ENCODE peak calls at places on chromosomes 13 and 19, in eight cellular contexts. W, D, Y, T, L, B, M and A are unnamed samples. For H3K4me1, the result is how much of the 10 kb centered on the place peaks cover.

GRCh38 chr19:27805848-27806247 is 1407.1 kb downstream of the UQCRFS1 start:
- DNase-seq in M (no peak), W (no peak), L (no peak), Y (no peak), B (no peak), T (no peak), D (no peak), A (no peak)

GRCh38 chr19:54029930-54030490 is 33.7 kb downstream of the VSTM1 start:
- DNase-seq in T (peak), W (peak), L (peak), Y (peak), M (peak), B (peak), D (peak), A (peak)

GRCh38 chr13:28411859-28412353 is 83.0 kb downstream of the FLT1 start:
- DNase-seq in M (no peak), Y (no peak), D (no peak), L (no peak), B (no peak), W (no peak), T (peak), A (no peak)

GRCh38 chr13:52723181-52723580 is 16.4 kb downstream of the CNMD start:
- DNase-seq in Y (no peak), B (no peak), T (no peak), L (no peak), D (no peak), W (no peak), M (no peak), A (no peak)

GRCh38 chr13:32432856-32433255 is 4.9 kb upstream of the N4BP2L1 start:
- DNase-seq in D (no peak), W (no peak), L (no peak), M (no peak), B (no peak), Y (no peak), T (no peak), A (no peak)

GRCh38 chr13:72638059-72638815 is 89.2 kb downstream of the MZT1 start:
- DNase-seq in B (no peak), M (no peak), L (no peak), T (no peak), D (no peak), Y (no peak), W (no peak), A (no peak)

GRCh38 chr13:30319703-30320102 is 12.4 kb upstream of the KATNAL1 start:
- DNase-seq in M (no peak), L (no peak), Y (no peak), D (no peak), T (peak), B (no peak), W (no peak), A (no peak)

GRCh38 chr19:35116085-35116801 is 620 bp downstream of the FXYD3 start:
- DNase-seq in L (no peak), D (no peak), B (peak), T (no peak), W (peak), M (no peak), Y (no peak), A (no peak)

GRCh38 chr13:35848316-35848715 is 282.9 kb downstream of the DCLK1 start:
- DNase-seq in T (no peak), B (no peak), M (no peak), D (no peak), L (peak), Y (no peak), W (no peak), A (no peak)

GRCh38 chr19:47726467-47726866 is 13.2 kb downstream of the EHD2 start:
- DNase-seq in M (no peak), B (no peak), D (no peak), T (peak), Y (no peak), W (no peak), L (peak), A (peak)

GRCh38 chr13:45473627-45474026 is 8.9 kb downstream of the COG3 start:
- DNase-seq in L (no peak), Y (no peak), T (no peak), B (no peak), M (no peak), W (no peak), D (no peak), A (no peak)

GRCh38 chr13:23375007-23375971 is 58.2 kb downstream of the SACS start:
- DNase-seq in L (peak), Y (peak), T (peak), D (peak), B (peak), W (peak), M (peak), A (peak)

GRCh38 chr19:36009220-36009619 is 607 bp upstream of the SYNE4 start:
- DNase-seq in B (peak), L (peak), T (peak), W (peak), M (peak), D (peak), Y (peak), A (peak)

GRCh38 chr19:4987286-4987685 is 18.4 kb downstream of the KDM4B start:
- DNase-seq in W (no peak), M (no peak), D (no peak), L (no peak), T (peak), Y (no peak), B (no peak), A (peak)

GRCh38 chr13:75505327-75505726 is 23.4 kb upstream of the TBC1D4 start:
- DNase-seq in Y (no peak), W (no peak), D (no peak), M (no peak), B (no peak), T (no peak), L (no peak), A (no peak)

GRCh38 chr13:99484405-99484981 is 16.8 kb upstream of the TM9SF2 start:
- DNase-seq in L (peak), M (no peak), W (no peak), B (no peak), T (peak), Y (no peak), D (no peak), A (no peak)

GRCh38 chr13:29954082-29955043 is 103.9 kb upstream of the UBL3 start:
- DNase-seq in B (no peak), L (no peak), D (no peak), T (no peak), Y (no peak), W (no peak), M (no peak), A (no peak)

GRCh38 chr19:40627486-40628279 is 26.5 kb downstream of the LTBP4 start:
- DNase-seq in D (no peak), Y (no peak), L (no peak), W (no peak), B (no peak), M (no peak), T (no peak), A (no peak)

GRCh38 chr19:6947745-6948144 is 60.4 kb downstream of the ADGRE1 start:
- DNase-seq in M (no peak), D (no peak), T (peak), W (no peak), L (peak), Y (no peak), B (no peak), A (no peak)

GRCh38 chr19:18932216-18932841 is 8.7 kb downstream of the HOMER3 start:
- DNase-seq in Y (peak), T (peak), B (peak), L (peak), W (peak), D (peak), M (peak), A (peak)

GRCh38 chr13:78660130-78660857 is 1.3 kb upstream of the OBI1 start:
- DNase-seq in B (peak), M (no peak), W (no peak), D (no peak), Y (no peak), T (peak), L (peak), A (peak)

GRCh38 chr13:62653371-62653770 is 1237.7 kb upstream of the PCDH20 start:
- DNase-seq in M (no peak), W (no peak), B (no peak), Y (no peak), T (no peak), D (no peak), L (no peak), A (no peak)

GRCh38 chr13:50990540-50991506 is 81.2 kb downstream of the RNASEH2B start:
- DNase-seq in T (peak), Y (peak), D (peak), M (peak), B (no peak), W (no peak), L (peak), A (peak)

GRCh38 chr13:29936051-29936813 is 85.8 kb upstream of the UBL3 start:
- DNase-seq in Y (no peak), W (no peak), M (no peak), D (no peak), T (no peak), B (no peak), L (no peak), A (no peak)

GRCh38 chr19:9989504-9989903 is 20.8 kb downstream of the COL5A3 start:
- DNase-seq in Y (no peak), D (no peak), W (no peak), M (no peak), T (no peak), L (no peak), B (no peak), A (no peak)

GRCh38 chr19:57241181-57241580 is 749 bp downstream of the ZNF805 start:
- DNase-seq in M (no peak), T (peak), B (no peak), W (no peak), L (peak), D (no peak), Y (no peak), A (no peak)

GRCh38 chr13:101204270-101205011 is 211.9 kb downstream of the NALCN start:
- DNase-seq in T (no peak), L (peak), M (no peak), D (no peak), W (no peak), B (no peak), Y (no peak), A (no peak)

GRCh38 chr13:112069727-112070300 is 2.9 kb downstream of the SOX1 start:
- DNase-seq in L (no peak), T (no peak), Y (no peak), W (no peak), B (no peak), D (no peak), M (no peak), A (no peak)

GRCh38 chr19:51364200-51365106 is 1.7 kb downstream of the ETFB start:
- DNase-seq in L (no peak), B (no peak), Y (no peak), M (no peak), T (no peak), D (no peak), W (no peak), A (peak)

GRCh38 chr19:49403404-49404187 is 15.5 kb downstream of the KASH5 start:
- DNase-seq in T (no peak), B (no peak), Y (no peak), M (no peak), D (no peak), L (no peak), W (no peak), A (no peak)

GRCh38 chr19:41541990-41542584 is 33.9 kb upstream of the CEACAM21 start:
- DNase-seq in B (peak), T (peak), Y (peak), D (peak), M (peak), L (peak), W (peak), A (peak)

GRCh38 chr13:112042496-112042895 is 24.5 kb upstream of the SOX1 start:
- DNase-seq in M (no peak), Y (no peak), W (no peak), T (no peak), D (no peak), L (no peak), B (no peak), A (no peak)

GRCh38 chr13:92807343-92807742 is 419.3 kb upstream of the GPC6 start:
- DNase-seq in W (no peak), T (peak), L (peak), D (no peak), Y (no peak), B (no peak), M (no peak), A (no peak)

GRCh38 chr13:98175823-98176222 is 1.2 kb downstream of the RNF113B start:
- DNase-seq in B (no peak), W (no peak), Y (no peak), M (no peak), T (no peak), L (no peak), D (no peak), A (no peak)

GRCh38 chr19:29651622-29652394 is 13.5 kb upstream of the PLEKHF1 start:
- DNase-seq in D (no peak), T (no peak), M (no peak), L (no peak), B (no peak), W (no peak), Y (no peak), A (no peak)

DNA sequence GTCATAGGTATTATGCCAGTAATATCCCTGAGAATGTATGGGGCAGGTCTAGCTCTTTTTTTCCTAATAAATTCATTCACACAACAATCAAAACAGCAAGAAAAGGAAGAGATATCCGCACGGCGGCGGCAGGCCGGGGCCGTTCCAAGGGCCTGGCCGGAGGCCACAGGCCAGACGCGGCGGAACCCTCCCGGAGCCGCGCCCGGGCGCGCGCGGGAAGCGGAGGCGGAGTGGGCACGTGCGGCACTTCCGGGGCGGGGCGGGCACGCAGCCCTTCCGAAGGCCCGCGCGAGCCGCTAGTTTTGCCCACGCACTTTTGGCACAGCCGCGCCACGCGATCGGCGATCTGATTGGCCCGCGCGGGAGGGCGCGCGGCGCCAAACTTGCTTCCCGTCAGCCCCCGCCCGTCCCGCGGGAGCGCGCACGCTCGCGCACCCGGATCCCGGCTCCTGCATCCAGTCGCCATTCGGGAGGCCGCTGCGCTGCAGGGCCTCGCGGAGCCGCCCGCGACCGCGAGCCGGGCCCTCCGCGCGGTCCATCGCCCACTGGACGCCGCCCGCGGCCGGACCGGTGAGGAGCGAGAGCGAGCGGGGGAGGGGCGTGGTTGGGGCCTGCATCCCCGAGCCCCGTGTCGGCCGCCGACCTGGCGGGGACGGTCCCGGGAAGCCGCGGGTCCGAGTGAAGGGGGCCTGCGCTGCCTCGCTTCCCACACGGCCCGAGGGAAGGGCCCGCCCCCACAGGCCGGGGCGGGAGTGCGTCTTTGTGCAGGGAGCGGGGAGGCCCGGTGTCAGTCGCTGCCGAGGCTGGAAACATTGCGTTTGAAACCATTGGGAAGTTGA is at the start of gene CHAMP1:
- DNase-seq in T (peak), D (peak), M (peak), L (peak), W (peak), B (peak), Y (peak), A (peak)
- H3K4me1 ChIP-seq in T (under half), D (under half), M (under half), L (under half), W (half or more), B (under half), Y (under half), A (under half)

GRCh38 chr19:13164370-13165090 is 14.3 kb downstream of the IER2 start:
- DNase-seq in L (peak), M (peak), D (no peak), T (peak), Y (peak), W (peak), B (peak), A (peak)
- H3K4me1 ChIP-seq in L (half or more), M (under half), D (under half), T (under half), Y (under half), W (half or more), B (half or more), A (under half)

DNA sequence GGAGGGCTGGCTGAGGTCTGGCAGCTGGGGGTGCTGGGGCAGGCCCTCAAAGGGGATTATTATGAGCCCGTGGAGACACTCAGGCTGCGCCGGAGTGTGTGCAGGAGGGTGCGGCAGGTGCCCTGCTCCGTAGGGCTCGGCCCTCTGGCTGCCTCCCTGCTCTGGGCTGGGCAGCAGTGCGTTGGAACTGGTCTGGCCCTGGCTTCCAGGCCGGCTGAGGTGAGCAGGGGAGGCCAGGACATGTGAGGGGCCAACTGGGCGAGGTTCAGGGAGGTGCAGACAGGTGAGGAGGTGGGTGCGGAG is 31.2 kb downstream of the PIP5K1C start:
- DNase-seq in L (no peak), B (no peak), W (no peak), Y (no peak), T (no peak), D (no peak), M (no peak), A (no peak)
- H3K4me1 ChIP-seq in L (under half), B (under half), W (half or more), Y (under half), T (under half), D (under half), M (under half), A (under half)

DNA sequence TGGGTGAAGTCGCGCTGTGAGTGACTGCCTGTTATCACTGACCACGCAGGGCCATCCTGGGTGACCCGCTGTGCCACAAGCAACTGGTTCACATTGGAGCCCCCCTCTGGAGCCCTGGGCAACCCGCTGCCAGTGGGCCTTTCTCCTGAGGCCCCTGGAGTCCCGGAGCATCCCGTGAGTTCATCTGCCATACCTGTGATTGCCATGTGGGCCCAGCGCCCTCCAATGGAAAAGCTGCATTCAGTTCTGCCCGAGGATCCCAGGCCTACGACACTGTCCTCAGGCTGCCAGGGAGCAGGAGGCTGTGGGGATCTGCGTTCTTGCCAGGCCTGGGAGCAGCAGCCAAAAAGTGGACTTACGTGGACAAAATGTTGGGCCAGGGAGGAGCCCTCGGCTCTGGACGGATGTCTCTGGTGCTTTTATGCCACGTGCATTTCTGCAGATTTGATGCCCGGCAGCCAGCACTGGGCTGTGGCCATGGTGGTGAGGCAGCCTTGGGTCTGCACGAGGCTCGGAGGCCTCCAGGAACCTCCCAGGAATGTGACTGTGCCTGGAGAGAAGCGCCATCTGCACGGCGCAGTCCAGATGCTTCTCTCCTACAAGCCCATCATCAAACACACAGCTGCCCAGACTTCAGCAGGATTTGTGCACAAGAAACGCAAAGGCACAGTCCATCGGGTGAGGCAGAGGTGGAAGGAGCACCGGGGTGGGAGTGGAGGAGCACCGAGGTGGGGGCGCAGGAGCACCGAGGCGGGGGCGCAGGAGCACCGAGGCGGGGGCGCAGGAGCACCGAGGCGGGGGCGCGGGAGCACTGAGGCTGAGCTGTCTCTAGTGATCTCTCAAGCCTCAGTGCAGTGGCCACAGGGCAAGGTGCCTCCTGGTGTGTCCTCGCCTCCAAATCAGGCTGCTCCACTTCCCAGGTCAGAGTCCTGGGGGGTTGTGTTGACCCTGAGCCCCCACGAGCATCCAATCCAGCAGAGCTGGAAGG is 44.0 kb downstream of the C13orf46 start:
- DNase-seq in Y (no peak), T (no peak), B (no peak), M (no peak), L (no peak), D (peak), W (peak), A (no peak)
- H3K4me1 ChIP-seq in Y (under half), T (under half), B (under half), M (under half), L (under half), D (under half), W (under half), A (under half)

GRCh38 chr19:802888-803561 is 5.8 kb downstream of the PTBP1 start:
- DNase-seq in D (no peak), B (no peak), T (no peak), M (no peak), Y (no peak), L (peak), W (no peak), A (no peak)

GRCh38 chr19:804419-805160 is 7.3 kb downstream of the PTBP1 start:
- DNase-seq in B (no peak), W (no peak), Y (no peak), M (no peak), T (no peak), D (no peak), L (no peak), A (no peak)

GRCh38 chr19:805161-805561 is 7.9 kb downstream of the PTBP1 start:
- DNase-seq in L (no peak), M (no peak), B (no peak), T (no peak), D (no peak), W (no peak), Y (no peak), A (no peak)

GRCh38 chr19:802497-802887 is 5.2 kb downstream of the PTBP1 start:
- DNase-seq in L (no peak), T (no peak), W (no peak), B (no peak), D (no peak), Y (no peak), M (no peak), A (no peak)

GRCh38 chr19:803686-804418 is 6.6 kb downstream of the PTBP1 start:
- DNase-seq in Y (no peak), M (no peak), B (no peak), W (no peak), D (no peak), T (no peak), L (no peak), A (peak)
- H3K4me1 ChIP-seq in Y (under half), M (under half), B (under half), W (half or more), D (under half), T (under half), L (under half), A (half or more)